ENCODE peak calls at places on chromosomes 12 and 14, in seven cellular contexts. R is dorsolateral prefrontal cortex, Q is AG10803, L is lower leg skin, O is stomach, V is cardiac muscle cell, N is K562. C is an unnamed sample.

GRCh38 chr14:69901113-69901951 is 22.1 kb downstream of the SMOC1 start:
- DNase-seq in L (no peak), N (no peak), V (no peak), O (no peak), Q (peak), R (no peak), C (no peak)

GRCh38 chr12:51409846-51410245 is 14.8 kb upstream of the SLC4A8 start:
- DNase-seq in R (no peak), L (no peak), N (no peak), O (no peak), Q (no peak), V (peak), C (no peak)

GRCh38 chr12:108542320-108542719 is 18.7 kb downstream of the SART3 start:
- DNase-seq in L (no peak), V (no peak), Q (peak), R (no peak), O (no peak), N (no peak), C (no peak)

GRCh38 chr12:121196902-121197301 is 13.0 kb upstream of the P2RX4 start:
- DNase-seq in Q (no peak), V (no peak), N (no peak), O (no peak), R (no peak), L (no peak), C (no peak)

GRCh38 chr12:27988594-27989233 is 16.2 kb upstream of the PTHLH start:
- DNase-seq in R (no peak), V (no peak), O (no peak), N (no peak), L (no peak), Q (no peak), C (no peak)

GRCh38 chr12:125001636-125002035 is 8.2 kb downstream of the BRI3BP start:
- DNase-seq in L (no peak), R (no peak), O (no peak), V (no peak), Q (no peak), N (no peak), C (no peak)

GRCh38 chr14:87217023-87217422 is 776.0 kb downstream of the GALC start:
- DNase-seq in O (no peak), L (no peak), Q (no peak), N (no peak), V (no peak), R (no peak), C (no peak)

GRCh38 chr12:24496755-24497154 is 452.1 kb downstream of the BCAT1 start:
- DNase-seq in L (no peak), R (no peak), V (no peak), Q (peak), N (no peak), O (no peak), C (no peak)

GRCh38 chr12:55820679-55821078 is 2.8 kb downstream of the ORMDL2 start:
- DNase-seq in Q (no peak), R (no peak), L (no peak), N (peak), O (no peak), V (no peak), C (no peak)

GRCh38 chr14:66330916-66331315 is 155.3 kb upstream of the CCDC196 start:
- DNase-seq in V (no peak), R (no peak), O (no peak), L (no peak), N (no peak), Q (peak), C (no peak)

GRCh38 chr12:910416-910815 is 39.1 kb downstream of the RAD52 start:
- DNase-seq in O (no peak), N (no peak), L (no peak), V (no peak), Q (no peak), R (no peak), C (no peak)

DNA sequence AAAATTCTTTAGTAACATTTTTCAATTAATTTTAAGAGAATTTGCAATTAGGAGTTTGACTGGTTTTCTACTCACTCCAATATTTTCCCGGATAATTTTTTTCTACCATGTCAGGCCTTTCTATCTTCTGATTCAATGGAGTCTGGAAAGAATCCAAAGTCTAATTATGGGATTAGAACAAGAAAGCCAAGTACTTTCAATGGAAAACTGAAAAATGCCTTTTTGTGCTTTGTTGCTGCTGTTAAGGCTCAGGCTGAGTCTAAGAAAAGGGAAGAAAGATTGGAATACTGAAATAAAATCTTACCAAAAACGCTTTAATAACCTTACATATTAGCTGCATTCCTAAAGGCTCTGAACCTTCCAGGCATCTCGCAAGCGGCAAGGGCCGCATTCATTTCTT is 24.4 kb upstream of the DHRS4 start:
- DNase-seq in V (no peak), Q (no peak), O (no peak), L (no peak), N (no peak), R (no peak), C (no peak)
- H3K4me3 ChIP-seq in V (no peak), Q (no peak), O (no peak), L (no peak), N (no peak), R (peak), C (no peak)

GRCh38 chr14:64772394-64772950 is 68.2 kb downstream of the PLEKHG3 start:
- DNase-seq in Q (no peak), R (no peak), N (no peak), L (no peak), V (no peak), O (no peak), C (no peak)
- TF ChIP-seq CTCF in Q (no peak), R (no peak), N (no peak), L (no peak), V (no peak), O (no peak), C (no peak)

DNA sequence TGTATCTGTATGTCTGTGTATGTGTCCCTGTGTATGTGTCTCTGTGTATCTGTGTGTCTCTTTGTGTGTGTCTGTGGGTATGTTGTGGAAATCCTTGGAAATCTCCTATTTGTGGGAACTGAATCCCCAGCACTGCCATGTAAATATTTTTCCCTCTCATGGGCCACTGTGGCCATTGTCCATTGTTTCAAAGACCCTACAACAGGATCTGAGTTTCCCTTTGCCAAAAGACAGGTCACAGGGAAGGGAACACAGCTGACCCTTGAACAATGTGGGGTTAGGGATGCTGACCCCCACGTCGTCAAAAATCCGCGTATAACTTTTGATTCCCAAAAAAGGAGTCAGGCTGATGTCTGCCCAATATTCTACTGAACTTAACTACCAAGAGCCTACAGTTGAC is 22.5 kb upstream of the BCL2L14 start:
- DNase-seq in O (no peak), L (no peak), Q (no peak), V (no peak), N (no peak), R (no peak), C (no peak)
- H3K4me3 ChIP-seq in O (no peak), L (no peak), Q (no peak), V (no peak), N (no peak), R (no peak), C (no peak)

GRCh38 chr12:57027805-57028153 is 11.4 kb upstream of the TAC3 start:
- DNase-seq in O (no peak), L (no peak), N (peak), Q (no peak), R (no peak), V (no peak), C (no peak)

GRCh38 chr12:57027011-57027804 is 10.9 kb upstream of the TAC3 start:
- DNase-seq in O (no peak), V (peak), N (peak), L (no peak), R (no peak), Q (no peak), C (no peak)

GRCh38 chr12:57033428-57033827 is 16.5 kb downstream of the MYO1A start:
- DNase-seq in Q (no peak), R (no peak), O (no peak), L (no peak), N (no peak), V (no peak), C (no peak)

GRCh38 chr12:57031789-57032188 is 15.5 kb upstream of the TAC3 start:
- DNase-seq in L (no peak), N (no peak), Q (no peak), V (no peak), R (no peak), O (no peak), C (no peak)

GRCh38 chr12:57031228-57031670 is 14.9 kb upstream of the TAC3 start:
- DNase-seq in L (no peak), Q (no peak), V (peak), N (no peak), R (no peak), O (no peak), C (no peak)
- TF ChIP-seq CTCF in L (no peak), Q (no peak), V (no peak), N (peak), R (no peak), O (no peak), C (no peak)

GRCh38 chr14:20781805-20782204 is 737 bp downstream of the RNASE6 start:
- DNase-seq in L (no peak), V (peak), Q (no peak), O (no peak), N (no peak), R (no peak), C (no peak)
- H3K4me3 ChIP-seq in L (no peak), V (no peak), Q (no peak), O (peak), N (no peak), R (peak), C (no peak)

DNA sequence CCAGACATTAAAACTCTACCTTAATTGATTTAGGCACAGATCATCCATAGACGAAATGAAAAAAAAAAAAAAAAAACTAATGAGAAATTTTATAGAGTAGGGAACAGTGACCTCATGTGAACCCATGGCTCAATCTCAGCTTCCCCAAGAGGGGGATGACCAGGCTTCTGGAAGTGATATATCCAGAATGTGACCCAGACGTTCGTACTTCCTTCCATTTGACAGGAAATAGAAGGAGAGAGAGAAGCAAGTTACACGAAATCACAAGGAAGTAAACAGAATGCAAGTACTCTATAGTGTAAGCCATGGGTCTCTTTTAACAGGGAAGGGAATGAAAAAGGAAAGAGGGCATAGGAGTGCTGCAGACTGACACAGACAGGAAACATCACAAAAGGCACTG is 10.1 kb downstream of the FOXN3 start:
- DNase-seq in N (no peak), R (no peak), V (no peak), O (no peak), L (no peak), Q (no peak), C (no peak)
- TF ChIP-seq CTCF in N (no peak), R (no peak), V (no peak), O (no peak), L (no peak), Q (no peak), C (no peak)

DNA sequence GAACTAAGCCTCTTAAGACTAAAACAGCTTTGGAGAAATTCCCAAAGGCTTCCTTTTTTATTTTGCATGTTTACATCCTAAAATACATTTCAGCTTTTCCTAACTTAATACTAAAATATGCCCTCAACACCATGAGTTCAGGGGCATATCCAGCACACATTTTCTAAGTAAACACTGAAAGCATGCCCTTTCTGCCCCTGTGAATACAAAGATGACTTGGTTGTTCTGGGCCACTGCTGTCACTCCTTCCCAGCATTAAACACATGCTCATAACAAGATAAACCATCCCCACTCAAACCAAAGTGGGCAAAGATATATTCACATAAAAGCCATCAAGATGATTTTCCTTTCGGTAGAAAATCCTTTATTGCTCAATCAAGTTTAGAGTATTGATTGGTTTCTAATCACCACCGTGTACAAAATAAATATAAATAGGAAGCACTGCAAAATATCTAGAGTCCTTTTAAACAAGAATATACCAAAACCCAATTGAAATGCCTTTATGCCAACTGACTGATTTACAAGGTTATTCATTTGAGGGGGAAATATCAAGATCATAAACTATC is 1.9 kb downstream of the CCNB1IP1 start:
- DNase-seq in L (no peak), O (no peak), R (no peak), Q (no peak), V (no peak), N (no peak), C (no peak)
- H3K4me3 ChIP-seq in L (no peak), O (no peak), R (no peak), Q (no peak), V (peak), N (peak), C (no peak)

GRCh38 chr12:96020314-96021003 is 14.9 kb downstream of the LTA4H start:
- DNase-seq in V (no peak), O (no peak), N (no peak), R (no peak), Q (no peak), L (no peak), C (no peak)

GRCh38 chr12:96014932-96015599 is 18.9 kb upstream of the HAL start:
- DNase-seq in R (no peak), O (no peak), Q (peak), L (no peak), N (no peak), V (no peak), C (no peak)

DNA sequence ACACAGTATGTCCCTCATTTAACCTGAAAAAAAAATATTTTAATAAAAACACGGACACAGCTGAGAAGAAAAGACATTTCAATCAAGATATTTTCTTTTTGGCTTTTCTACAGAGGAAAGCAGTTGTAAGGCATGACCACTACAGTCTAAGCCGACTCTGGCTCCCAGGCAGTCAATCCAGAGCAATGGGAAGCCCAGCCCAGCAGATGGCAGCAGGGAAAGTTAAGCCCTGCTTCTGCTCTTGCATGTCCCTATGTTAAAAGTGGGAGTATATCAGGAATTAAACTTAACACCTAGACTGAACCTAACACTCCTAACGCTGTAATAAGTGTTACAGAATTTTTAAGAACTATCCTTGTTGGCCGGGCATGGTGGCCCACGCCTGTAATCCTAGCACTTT is 19.5 kb upstream of the HAL start:
- DNase-seq in Q (peak), L (no peak), O (peak), N (no peak), V (peak), R (no peak), C (peak)
- TF ChIP-seq CTCF in Q (peak), L (no peak), O (peak), N (peak), V (peak), R (no peak), C (no peak)

DNA sequence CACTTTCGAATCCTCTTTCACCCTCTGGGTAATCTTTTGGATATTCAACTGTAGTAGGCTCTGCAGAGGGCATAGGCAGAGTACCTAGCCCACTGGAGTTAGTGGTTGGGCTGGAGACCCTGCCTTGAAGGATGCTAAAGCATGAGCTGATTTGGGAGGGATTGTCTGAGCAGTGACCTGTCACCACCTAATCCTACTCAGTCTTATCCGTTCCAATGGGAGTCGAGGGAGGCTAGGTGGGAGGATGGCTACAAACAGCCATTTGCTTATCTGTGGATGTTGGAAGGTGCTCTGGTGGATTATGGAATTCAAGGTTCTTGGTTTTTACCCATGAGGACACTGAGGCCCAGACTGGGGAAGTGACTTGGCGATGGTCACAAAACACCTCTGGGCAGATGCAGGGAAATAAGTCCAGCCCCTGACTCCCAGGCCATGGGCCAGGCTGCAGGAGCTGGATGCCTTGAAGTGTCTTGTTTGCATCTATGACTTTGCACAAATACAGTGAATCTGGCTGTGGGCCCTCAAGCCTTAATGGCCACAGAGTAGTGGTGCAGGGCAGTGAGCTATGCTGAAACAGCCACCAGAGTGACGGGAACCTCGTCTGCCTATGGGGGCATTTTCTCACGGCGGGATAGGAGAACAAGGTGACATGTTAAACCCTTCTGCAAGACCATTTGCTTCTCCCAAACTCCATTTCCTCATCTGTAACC is 3.7 kb downstream of the KMT5A start:
- DNase-seq in Q (no peak), O (no peak), R (no peak), L (no peak), N (no peak), V (peak), C (peak)
- H3K4me3 ChIP-seq in Q (peak), O (peak), R (peak), L (no peak), N (peak), V (peak), C (no peak)